ENCODE peak calls at places on chromosomes 1 and 21, in nine cellular contexts. H, G, E, J, M, Y, Z, D and K are unnamed samples.

GRCh38 chr1:220511183-220511582 is 16.8 kb upstream of the MARK1 start:
- DNase-seq in H (no peak), G (no peak), E (no peak), J (no peak), M (no peak), Y (no peak), Z (no peak), D (no peak), K (no peak)

GRCh38 chr1:21725738-21726392 is 56.7 kb upstream of the RAP1GAP start:
- DNase-seq in H (no peak), G (peak), E (no peak), J (no peak), M (no peak), Y (no peak), Z (no peak), D (no peak), K (no peak)

GRCh38 chr1:156510709-156511108 is 10.1 kb upstream of the MEF2D start:
- DNase-seq in H (no peak), G (no peak), E (no peak), J (peak), M (peak), Y (peak), Z (peak), D (peak), K (peak)

GRCh38 chr1:243718893-243719292 is 131.2 kb downstream of the AKT3 start:
- DNase-seq in H (no peak), G (no peak), E (no peak), J (no peak), M (no peak), Y (no peak), Z (no peak), D (no peak), K (no peak)

GRCh38 chr21:25457411-25457810 is 149.9 kb downstream of the MRPL39 start:
- DNase-seq in H (no peak), G (no peak), E (no peak), J (no peak), M (no peak), Y (no peak), Z (no peak), D (no peak), K (no peak)

GRCh38 chr1:33182452-33182851 is 609 bp upstream of the TRIM62 start:
- DNase-seq in H (no peak), G (peak), E (no peak), J (no peak), M (peak), Y (peak), Z (no peak), D (peak), K (peak)

GRCh38 chr1:159188375-159188788 is 16.3 kb upstream of the ACKR1 start:
- DNase-seq in H (no peak), G (peak), E (no peak), J (peak), M (peak), Y (peak), Z (peak), D (no peak), K (no peak)

GRCh38 chr1:195738971-195739650 is 869.1 kb downstream of the KCNT2 start:
- DNase-seq in H (no peak), G (no peak), E (no peak), J (no peak), M (no peak), Y (no peak), Z (no peak), D (no peak), K (no peak)

GRCh38 chr1:94106716-94107115 is 14.2 kb downstream of the ABCA4 start:
- DNase-seq in H (no peak), G (no peak), E (no peak), J (no peak), M (no peak), Y (no peak), Z (no peak), D (no peak), K (no peak)

GRCh38 chr1:28573564-28573963 is 18.5 kb upstream of the RAB42 start:
- DNase-seq in H (no peak), G (no peak), E (no peak), J (no peak), M (no peak), Y (no peak), Z (no peak), D (no peak), K (no peak)

GRCh38 chr1:65002156-65002507 is 35.8 kb upstream of the JAK1 start:
- DNase-seq in H (no peak), G (peak), E (no peak), J (no peak), M (no peak), Y (no peak), Z (no peak), D (no peak), K (peak)

GRCh38 chr1:29624320-29624719 is 388.0 kb downstream of the PTPRU start:
- DNase-seq in H (no peak), G (no peak), E (no peak), J (no peak), M (no peak), Y (no peak), Z (no peak), D (peak), K (no peak)

GRCh38 chr1:29896791-29897725 is 660.7 kb downstream of the PTPRU start:
- DNase-seq in H (no peak), G (no peak), E (no peak), J (no peak), M (no peak), Y (peak), Z (no peak), D (no peak), K (no peak)

GRCh38 chr1:153125536-153125935 is 12.2 kb upstream of the SPRR2F start:
- DNase-seq in H (no peak), G (no peak), E (no peak), J (no peak), M (no peak), Y (no peak), Z (no peak), D (no peak), K (no peak)

DNA sequence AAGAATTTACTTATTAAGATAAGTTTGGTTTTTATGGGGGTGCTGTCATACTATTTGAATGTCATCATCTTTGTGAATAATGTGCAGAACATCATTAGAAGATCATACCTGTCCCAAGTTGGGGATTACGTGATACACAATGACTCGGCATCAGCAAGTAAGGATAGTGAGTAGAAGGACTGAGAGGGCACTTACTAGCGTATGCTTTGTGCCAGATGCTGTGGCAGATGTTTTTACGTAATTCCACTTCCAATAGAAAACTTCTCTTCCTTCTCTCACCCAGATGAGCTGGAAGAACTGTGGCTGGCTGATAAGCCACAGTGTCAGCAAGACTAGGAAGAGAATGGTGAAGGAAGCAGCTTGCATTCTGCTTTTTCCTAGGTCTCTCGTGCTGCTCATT is 28.1 kb upstream of the TGFB2 start:
- DNase-seq in H (no peak), G (no peak), E (no peak), J (no peak), M (no peak), Y (no peak), Z (no peak), D (no peak), K (no peak)
- TF ChIP-seq POLR2AphosphoS5 in H (no peak), G (no peak), E (no peak), J (no peak), M (no peak), Y (no peak), Z (no peak), D (no peak), K (no peak)

GRCh38 chr1:1090424-1091343 is 16.6 kb upstream of the RNF223 start:
- DNase-seq in H (no peak), G (no peak), E (no peak), J (no peak), M (no peak), Y (no peak), Z (peak), D (no peak), K (no peak)
- TF ChIP-seq POLR2AphosphoS5 in H (no peak), G (no peak), E (no peak), J (no peak), M (no peak), Y (no peak), Z (no peak), D (no peak), K (no peak)

GRCh38 chr21:33924079-33924765 is 8.6 kb upstream of the ATP5PO start:
- DNase-seq in H (peak), G (peak), E (no peak), J (peak), M (peak), Y (peak), Z (peak), D (peak), K (peak)
- TF ChIP-seq POLR2AphosphoS5 in H (no peak), G (no peak), E (no peak), J (no peak), M (no peak), Y (no peak), Z (no peak), D (peak), K (peak)

GRCh38 chr1:180953291-180953747 is 40.6 kb downstream of the KIAA1614 start:
- DNase-seq in H (no peak), G (peak), E (no peak), J (peak), M (peak), Y (peak), Z (peak), D (no peak), K (peak)

GRCh38 chr1:180951881-180952656 is 39.4 kb downstream of the KIAA1614 start:
- DNase-seq in H (no peak), G (no peak), E (no peak), J (no peak), M (peak), Y (no peak), Z (no peak), D (no peak), K (no peak)

GRCh38 chr1:180952657-180953013 is 39.9 kb downstream of the KIAA1614 start:
- DNase-seq in H (no peak), G (no peak), E (no peak), J (no peak), M (peak), Y (no peak), Z (no peak), D (no peak), K (no peak)

GRCh38 chr1:180954766-180955165 is 42.1 kb downstream of the KIAA1614 start:
- DNase-seq in H (no peak), G (no peak), E (no peak), J (no peak), M (peak), Y (no peak), Z (no peak), D (no peak), K (no peak)

DNA sequence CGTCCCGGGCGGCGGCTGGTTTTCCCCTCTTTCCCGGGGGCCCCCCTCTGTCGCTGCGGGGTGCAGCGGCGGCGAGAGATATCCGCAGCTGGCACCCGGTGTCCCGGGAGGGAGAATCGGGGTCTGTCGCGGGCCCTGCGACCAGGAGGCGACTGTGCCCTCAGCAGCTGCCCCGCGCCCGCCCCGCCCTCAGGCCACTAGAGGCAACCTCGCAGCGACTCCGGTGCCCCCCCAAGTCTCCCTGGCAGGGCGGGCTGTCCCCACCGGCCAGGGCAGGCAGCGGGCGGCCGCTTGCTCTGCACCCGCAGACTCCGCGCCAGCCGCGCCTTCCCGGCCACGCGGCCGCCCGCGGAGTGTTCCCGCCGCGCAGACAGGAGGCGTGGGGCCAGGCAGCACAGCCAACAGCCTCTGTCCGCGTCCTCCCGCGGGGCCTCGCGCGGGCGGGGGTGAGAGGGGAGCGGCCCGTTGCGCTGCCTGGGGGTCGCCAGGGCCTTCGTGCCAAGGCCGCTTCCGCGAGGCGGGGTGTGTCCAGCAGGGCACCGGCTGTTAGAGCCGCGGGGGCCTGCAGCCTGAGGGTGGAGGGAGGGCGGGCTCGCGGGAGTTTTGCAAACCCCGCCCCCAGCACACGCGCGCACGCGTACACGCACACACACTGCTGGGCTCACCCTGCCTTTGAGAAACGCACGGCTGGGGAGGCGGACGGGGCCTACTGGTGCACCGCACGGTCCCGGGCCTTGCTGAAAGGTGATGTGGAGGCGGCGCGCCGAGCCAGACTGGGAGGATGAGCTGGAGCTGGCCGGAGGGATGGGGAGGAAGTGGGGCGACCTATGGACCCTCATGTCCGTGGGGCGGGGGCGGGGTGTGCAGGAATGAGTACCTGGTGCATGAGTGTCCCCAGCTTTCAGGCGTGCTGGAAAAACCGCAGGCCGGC is 41.4 kb downstream of the KIAA1614 start:
- DNase-seq in H (peak), G (peak), E (peak), J (peak), M (peak), Y (peak), Z (peak), D (no peak), K (peak)
- TF ChIP-seq POLR2AphosphoS5 in H (peak), G (peak), E (no peak), J (peak), M (peak), Y (no peak), Z (peak), D (peak), K (peak)

GRCh38 chr1:18949689-18950414 is 6.6 kb downstream of the IFFO2 start:
- DNase-seq in H (peak), G (peak), E (no peak), J (no peak), M (peak), Y (no peak), Z (no peak), D (no peak), K (no peak)
- TF ChIP-seq POLR2AphosphoS5 in H (no peak), G (no peak), E (no peak), J (no peak), M (no peak), Y (no peak), Z (peak), D (peak), K (no peak)

GRCh38 chr1:6351480-6352137 is 42.0 kb downstream of the ACOT7 start:
- DNase-seq in H (no peak), G (no peak), E (no peak), J (peak), M (peak), Y (no peak), Z (peak), D (no peak), K (peak)

GRCh38 chr1:6350416-6351088 is 43.0 kb downstream of the ACOT7 start:
- DNase-seq in H (no peak), G (no peak), E (no peak), J (peak), M (peak), Y (no peak), Z (peak), D (no peak), K (peak)

GRCh38 chr1:6349254-6349943 is 44.2 kb downstream of the ACOT7 start:
- DNase-seq in H (no peak), G (no peak), E (no peak), J (no peak), M (no peak), Y (no peak), Z (no peak), D (no peak), K (no peak)

GRCh38 chr1:6347641-6348487 is 45.7 kb downstream of the ACOT7 start:
- DNase-seq in H (peak), G (peak), E (peak), J (peak), M (no peak), Y (no peak), Z (peak), D (no peak), K (peak)

DNA sequence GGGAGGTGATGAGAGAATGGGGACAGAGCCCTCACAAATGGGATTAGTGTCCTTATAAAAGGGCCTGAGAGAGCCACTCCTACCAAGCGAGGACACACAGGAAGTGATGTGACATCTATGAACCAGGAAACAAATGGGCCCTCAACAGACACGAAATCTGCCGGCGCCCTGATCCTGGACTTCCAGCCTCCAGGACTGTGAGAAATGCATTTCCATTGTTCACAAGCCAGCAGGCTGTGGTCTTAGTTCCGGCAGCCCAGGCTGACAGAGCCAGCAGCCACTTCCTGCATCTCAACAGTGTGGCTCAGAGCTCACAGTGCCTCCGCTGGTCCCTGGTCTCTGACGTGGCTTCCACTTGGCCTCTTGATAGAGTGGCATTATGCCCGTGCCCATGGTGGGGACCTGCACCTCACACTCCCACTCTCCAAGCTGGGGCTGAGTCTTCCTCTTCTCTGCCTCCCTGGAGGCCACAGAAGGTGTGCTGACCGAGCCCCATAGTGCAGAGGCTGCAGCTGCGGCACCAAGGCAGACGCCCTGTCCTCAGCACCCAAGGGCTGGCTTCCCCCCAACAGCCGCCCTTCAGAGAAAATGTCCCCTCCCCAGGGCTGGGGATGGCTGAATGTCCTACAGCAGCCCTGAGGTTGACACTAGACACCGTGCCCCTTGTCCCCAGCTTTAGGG is 44.9 kb downstream of the ACOT7 start:
- DNase-seq in H (no peak), G (no peak), E (no peak), J (peak), M (no peak), Y (no peak), Z (peak), D (no peak), K (no peak)
- TF ChIP-seq POLR2AphosphoS5 in H (no peak), G (no peak), E (no peak), J (no peak), M (no peak), Y (no peak), Z (no peak), D (no peak), K (no peak)

DNA sequence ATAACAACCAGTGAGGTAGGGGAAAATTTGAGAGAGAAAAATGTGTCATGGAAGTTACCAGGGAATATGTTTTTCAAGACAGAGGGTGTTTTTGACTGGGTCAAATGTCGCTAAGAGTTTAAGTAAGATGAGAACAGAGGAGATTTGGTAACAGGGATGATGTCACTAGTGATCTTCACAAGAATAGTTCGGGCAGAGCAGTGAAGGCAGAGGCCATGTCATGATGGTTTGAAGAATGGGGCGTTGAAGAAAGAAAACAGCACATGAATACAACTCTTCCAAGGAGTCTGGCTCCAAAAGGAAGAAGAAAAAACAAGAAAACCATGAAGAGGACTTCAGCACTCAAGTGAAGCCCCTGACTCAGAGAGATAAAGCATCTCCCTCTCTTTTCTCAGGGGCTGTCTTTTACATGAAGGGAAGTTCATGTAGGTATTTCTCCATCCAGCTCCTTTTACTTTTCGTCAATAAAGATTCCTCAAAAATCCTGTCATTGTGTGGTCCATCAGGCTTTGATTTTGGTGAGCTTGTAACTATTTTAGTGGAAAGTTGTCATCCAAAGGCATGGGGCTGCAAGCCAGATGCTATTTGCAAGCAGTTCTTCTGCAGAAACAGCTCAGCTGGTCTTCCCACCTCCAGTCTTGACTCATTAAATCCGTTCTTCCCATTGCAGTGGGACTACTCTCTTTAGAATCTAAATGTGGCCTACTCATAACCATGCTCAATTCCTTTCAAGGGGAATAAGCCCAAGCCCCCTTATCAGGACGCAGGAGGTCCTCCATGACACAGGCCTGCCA is 397.3 kb downstream of the LMX1A start:
- DNase-seq in H (no peak), G (no peak), E (no peak), J (no peak), M (no peak), Y (no peak), Z (no peak), D (no peak), K (no peak)
- TF ChIP-seq POLR2AphosphoS5 in H (no peak), G (no peak), E (no peak), J (no peak), M (no peak), Y (no peak), Z (no peak), D (peak), K (no peak)